ENCODE peak calls at places on chromosomes 6 and 20, in five cellular contexts. R, E, V, Y and X are unnamed samples.

GRCh38 chr6:658244-658643 is 1.3 kb upstream of the HUS1B start:
- DNase-seq in Y (no peak), V (no peak), E (no peak), R (no peak), X (no peak)

GRCh38 chr20:19609642-19610223 is 148.3 kb upstream of the RIN2 start:
- DNase-seq in E (no peak), Y (no peak), R (no peak), V (no peak), X (no peak)

GRCh38 chr6:15327271-15327670 is 81.4 kb downstream of the JARID2 start:
- DNase-seq in Y (no peak), E (no peak), R (no peak), V (no peak), X (no peak)

GRCh38 chr6:111750753-111751684 is 122.2 kb downstream of the FYN start:
- DNase-seq in R (no peak), V (peak), Y (no peak), E (no peak), X (peak)

GRCh38 chr6:165847407-165848098 is 184.5 kb upstream of the PDE10A start:
- DNase-seq in E (no peak), R (no peak), Y (no peak), V (no peak), X (no peak)

GRCh38 chr6:99165838-99166237 is 183.6 kb downstream of the FAXC start:
- DNase-seq in Y (no peak), R (no peak), V (no peak), E (no peak), X (no peak)

GRCh38 chr6:167512926-167513325 is 188.0 kb downstream of the TTLL2 start:
- DNase-seq in V (no peak), E (no peak), R (no peak), Y (no peak), X (no peak)

GRCh38 chr6:106069478-106069877 is 16.7 kb upstream of the PRDM1 start:
- DNase-seq in E (no peak), Y (no peak), R (no peak), V (no peak), X (no peak)

GRCh38 chr20:22583773-22584629 is at the start of gene FOXA2:
- DNase-seq in Y (no peak), E (no peak), R (no peak), V (peak), X (peak)

GRCh38 chr6:122722746-122723145 is 56.8 kb upstream of the FABP7 start:
- DNase-seq in Y (no peak), V (no peak), R (no peak), E (no peak), X (no peak)

GRCh38 chr6:104559435-104560202 is 300.1 kb downstream of the HACE1 start:
- DNase-seq in Y (no peak), E (no peak), V (no peak), R (no peak), X (no peak)

GRCh38 chr6:78770766-78771165 is 96.6 kb upstream of the IRAK1BP1 start:
- DNase-seq in Y (no peak), V (peak), R (no peak), E (no peak), X (no peak)

GRCh38 chr6:43723737-43724295 is 36.2 kb upstream of the MRPS18A start:
- DNase-seq in E (no peak), R (no peak), V (peak), Y (no peak), X (peak)

GRCh38 chr6:21538186-21538798 is 55.3 kb upstream of the SOX4 start:
- DNase-seq in Y (no peak), R (no peak), V (peak), E (no peak), X (no peak)

GRCh38 chr6:3444276-3445088 is 12.4 kb downstream of the SLC22A23 start:
- DNase-seq in R (no peak), Y (no peak), V (no peak), E (no peak), X (no peak)

GRCh38 chr6:138821519-138821918 is 25.6 kb downstream of the ECT2L start:
- DNase-seq in E (no peak), V (no peak), R (no peak), Y (no peak), X (no peak)

GRCh38 chr6:1524040-1524480 is 85.7 kb upstream of the FOXC1 start:
- DNase-seq in R (no peak), E (no peak), Y (peak), V (peak), X (peak)

GRCh38 chr6:142781124-142781523 is 163.9 kb downstream of the HIVEP2 start:
- DNase-seq in R (no peak), E (no peak), V (no peak), Y (no peak), X (no peak)

GRCh38 chr6:169780571-169781091 is 29.2 kb downstream of the ERMARD start:
- DNase-seq in E (no peak), V (no peak), Y (no peak), R (no peak), X (no peak)

GRCh38 chr6:124590001-124590400 is 372.2 kb upstream of the RNF217 start:
- DNase-seq in E (no peak), V (peak), Y (no peak), R (no peak), X (no peak)

GRCh38 chr20:50930139-50931047 is 844 bp downstream of the ADNP start:
- DNase-seq in Y (peak), E (no peak), R (peak), V (no peak), X (no peak)

GRCh38 chr20:57653546-57653900 is 33.3 kb upstream of the ZBP1 start:
- DNase-seq in E (no peak), V (no peak), Y (no peak), R (peak), X (no peak)

GRCh38 chr6:31652925-31653724 is 664 bp upstream of the BAG6 start:
- DNase-seq in V (peak), R (peak), Y (peak), E (peak), X (peak)

GRCh38 chr6:19478992-19479391 is 358.2 kb upstream of the ID4 start:
- DNase-seq in R (no peak), Y (no peak), E (no peak), V (no peak), X (no peak)

GRCh38 chr6:5749666-5750215 is 257.0 kb downstream of the NRN1 start:
- DNase-seq in V (no peak), R (no peak), Y (no peak), E (no peak), X (no peak)

GRCh38 chr6:22512716-22513452 is 56.5 kb upstream of the HDGFL1 start:
- DNase-seq in R (no peak), V (no peak), E (no peak), Y (no peak), X (no peak)

GRCh38 chr20:11011653-11012052 is 337.9 kb upstream of the JAG1 start:
- DNase-seq in V (no peak), R (no peak), Y (no peak), E (no peak), X (no peak)

GRCh38 chr6:168411130-168411529 is 29.9 kb upstream of the SMOC2 start:
- DNase-seq in Y (no peak), V (no peak), E (no peak), R (no peak), X (no peak)

GRCh38 chr6:132687306-132687705 is 26.5 kb downstream of the VNN1 start:
- DNase-seq in V (no peak), R (no peak), Y (no peak), E (no peak), X (no peak)

GRCh38 chr20:19757973-19758887 is at the start of gene RIN2:
- DNase-seq in V (peak), R (peak), E (peak), Y (peak), X (peak)

GRCh38 chr6:45421700-45422540 is 44.2 kb upstream of the SUPT3H start:
- DNase-seq in V (peak), E (peak), Y (peak), R (peak), X (peak)

GRCh38 chr6:32186496-32186840 is 2.4 kb upstream of the AGER start:
- DNase-seq in E (no peak), V (no peak), R (no peak), Y (no peak), X (no peak)